ENCODE peak calls at places on chromosomes 1 and 21, in six cellular contexts. S is WTC11; U is epithelial cell of esophagus; A is central memory CD4-positive, alpha-beta T cell; E is NCI-H748 treated with DMSO at 0.1 percent for 48 hours; M is activated naive CD4-positive, alpha-beta T cell. T is an unnamed sample.

GRCh38 chr1:15287035-15287434 is 40.0 kb downstream of the FHAD1 start:
- DNase-seq in S (no peak), U (no peak), A (no peak), E (no peak), M (no peak), T (no peak)

GRCh38 chr1:156076609-156077429 is 5.4 kb downstream of the MEX3A start:
- DNase-seq in S (peak), U (no peak), A (no peak), E (no peak), M (no peak), T (no peak)

GRCh38 chr21:45142469-45142868 is 68.1 kb downstream of the ADARB1 start:
- DNase-seq in S (no peak), U (peak), A (no peak), E (no peak), M (no peak), T (no peak)

GRCh38 chr1:230901711-230902110 is 33.4 kb upstream of the C1orf198 start:
- DNase-seq in S (no peak), U (no peak), A (no peak), E (no peak), M (no peak), T (no peak)

GRCh38 chr1:244833734-244834595 is 1.5 kb upstream of the COX20 start:
- DNase-seq in S (peak), U (peak), A (peak), E (peak), M (peak), T (peak)

GRCh38 chr1:155254714-155255242 is 505 bp downstream of the ENTREP3 start:
- DNase-seq in S (no peak), U (no peak), A (no peak), E (no peak), M (no peak), T (no peak)

GRCh38 chr1:240737761-240738265 is 125.9 kb upstream of the GREM2 start:
- DNase-seq in S (no peak), U (no peak), A (no peak), E (no peak), M (no peak), T (no peak)

GRCh38 chr1:37951783-37952624 is 5.2 kb upstream of the INPP5B start:
- DNase-seq in S (no peak), U (no peak), A (no peak), E (no peak), M (no peak), T (no peak)

GRCh38 chr1:222918746-222919477 is 104.1 kb downstream of the DISP1 start:
- DNase-seq in S (no peak), U (peak), A (no peak), E (no peak), M (no peak), T (peak)

GRCh38 chr1:14970115-14970798 is 183.3 kb upstream of the TMEM51 start:
- DNase-seq in S (peak), U (peak), A (no peak), E (no peak), M (no peak), T (peak)

GRCh38 chr21:29145354-29145782 is 14.9 kb downstream of the MAP3K7CL start:
- DNase-seq in S (no peak), U (peak), A (no peak), E (no peak), M (no peak), T (peak)

GRCh38 chr1:44355582-44356305 is 687 bp upstream of the ERI3 start:
- DNase-seq in S (no peak), U (no peak), A (no peak), E (no peak), M (no peak), T (no peak)

GRCh38 chr1:72649974-72650373 is 367.6 kb upstream of the NEGR1 start:
- DNase-seq in S (no peak), U (no peak), A (no peak), E (no peak), M (no peak), T (no peak)

GRCh38 chr1:2784854-2785630 is 16.5 kb downstream of the TTC34 start:
- DNase-seq in S (no peak), U (no peak), A (no peak), E (no peak), M (no peak), T (no peak)

GRCh38 chr1:235946570-235946981 is 79.9 kb upstream of the LYST start:
- DNase-seq in S (no peak), U (no peak), A (no peak), E (no peak), M (no peak), T (no peak)

GRCh38 chr21:38917045-38917774 is 111.5 kb downstream of the ETS2 start:
- DNase-seq in S (no peak), U (peak), A (no peak), E (peak), M (no peak), T (peak)

GRCh38 chr1:85244271-85245053 is 15.0 kb downstream of the C1orf52 start:
- DNase-seq in S (no peak), U (peak), A (no peak), E (no peak), M (no peak), T (no peak)

GRCh38 chr1:11227106-11228077 is 35.0 kb downstream of the MTOR start:
- DNase-seq in S (no peak), U (no peak), A (no peak), E (no peak), M (no peak), T (no peak)

GRCh38 chr1:172977296-172978027 is 73.3 kb downstream of the TNFSF18 start:
- DNase-seq in S (no peak), U (peak), A (no peak), E (no peak), M (no peak), T (no peak)

GRCh38 chr1:234898455-234899033 is 230.1 kb downstream of the TOMM20 start:
- DNase-seq in S (no peak), U (no peak), A (no peak), E (no peak), M (no peak), T (no peak)

GRCh38 chr1:98289296-98289695 is 368.5 kb upstream of the DPYD start:
- DNase-seq in S (no peak), U (no peak), A (no peak), E (no peak), M (no peak), T (no peak)

GRCh38 chr1:246170574-246171261 is 336.4 kb downstream of the SMYD3 start:
- DNase-seq in S (no peak), U (no peak), A (no peak), E (no peak), M (no peak), T (no peak)

GRCh38 chr1:37697737-37698136 is 5.4 kb downstream of the CDCA8 start:
- DNase-seq in S (no peak), U (no peak), A (no peak), E (no peak), M (no peak), T (no peak)

GRCh38 chr1:6258675-6259074 is 2.2 kb downstream of the GPR153 start:
- DNase-seq in S (no peak), U (peak), A (no peak), E (no peak), M (no peak), T (peak)

GRCh38 chr21:18499761-18500376 is 96.3 kb upstream of the TMPRSS15 start:
- DNase-seq in S (peak), U (peak), A (no peak), E (peak), M (no peak), T (peak)

GRCh38 chr21:41369105-41369914 is 7.5 kb downstream of the MX2 start:
- DNase-seq in S (peak), U (no peak), A (peak), E (no peak), M (no peak), T (no peak)

GRCh38 chr1:171210355-171210754 is 25.3 kb downstream of the FMO2 start:
- DNase-seq in S (no peak), U (no peak), A (no peak), E (no peak), M (no peak), T (no peak)

GRCh38 chr1:175367039-175367758 is 174.6 kb upstream of the KIAA0040 start:
- DNase-seq in S (no peak), U (peak), A (no peak), E (no peak), M (no peak), T (no peak)

GRCh38 chr21:29115899-29116298 is 14.5 kb upstream of the MAP3K7CL start:
- DNase-seq in S (no peak), U (no peak), A (no peak), E (no peak), M (no peak), T (no peak)

T was measured in bronchial epithelial cell.